ENCODE peak calls at places on chromosomes 16 and 17, in eight cellular contexts. F, G, B, S, J, H, L and D are unnamed samples.

GRCh38 chr17:48471807-48472484 is 41.9 kb upstream of the SKAP1 start:
- DNase-seq in B (no peak), S (no peak), G (no peak), F (no peak), L (no peak), H (no peak), J (no peak), D (no peak)

GRCh38 chr16:50531359-50531758 is 16.8 kb upstream of the NKD1 start:
- DNase-seq in L (no peak), S (no peak), H (no peak), B (no peak), F (no peak), J (no peak), G (no peak), D (no peak)

GRCh38 chr16:2592786-2593185 is 55.0 kb downstream of the PDPK1 start:
- DNase-seq in G (no peak), B (no peak), J (no peak), L (no peak), F (no peak), H (peak; percentile 4), S (no peak), D (no peak)

GRCh38 chr16:14111713-14112538 is 40.8 kb downstream of the MRTFB start:
- DNase-seq in F (no peak), G (peak; percentile 15), H (peak; percentile 7), S (no peak), B (no peak), J (no peak), L (no peak), D (no peak)

GRCh38 chr17:3038941-3039340 is 24.5 kb downstream of the OR1D5 start:
- DNase-seq in L (no peak), F (no peak), G (no peak), J (no peak), H (no peak), S (no peak), B (no peak), D (no peak)

GRCh38 chr16:80743772-80744171 is 60.6 kb downstream of the CDYL2 start:
- DNase-seq in B (no peak), G (no peak), L (no peak), F (no peak), H (peak; percentile 18), J (no peak), S (no peak), D (no peak)

GRCh38 chr16:86826931-86827330 is 248.6 kb downstream of the FOXL1 start:
- DNase-seq in L (no peak), H (no peak), G (no peak), B (no peak), F (peak; percentile 74), S (no peak), J (no peak), D (no peak)

GRCh38 chr17:19317359-19318095 is 45.0 kb downstream of the B9D1 start:
- DNase-seq in L (no peak), S (no peak), F (peak; percentile 86), H (peak; percentile 18), B (peak; percentile 46), G (peak; percentile 57), J (no peak), D (no peak)

GRCh38 chr16:47377156-47377555 is 83.7 kb downstream of the ITFG1 start:
- DNase-seq in F (no peak), B (no peak), H (no peak), L (no peak), S (no peak), G (peak; percentile 36), J (no peak), D (no peak)

GRCh38 chr17:75899353-75899752 is 2.6 kb upstream of the TRIM65 start:
- DNase-seq in F (no peak), G (no peak), S (no peak), H (no peak), J (no peak), L (no peak), B (no peak), D (no peak)

GRCh38 chr17:77571562-77571981 is 386.9 kb upstream of the TNRC6C start:
- DNase-seq in L (no peak), J (no peak), H (peak; percentile 24), B (no peak), S (no peak), F (no peak), G (no peak), D (no peak)

GRCh38 chr16:72590179-72590937 is 418.4 kb upstream of the PMFBP1 start:
- DNase-seq in J (no peak), L (no peak), G (no peak), B (peak; percentile 9), S (no peak), F (no peak), H (no peak), D (no peak)

GRCh38 chr17:151886-152859 is 14.8 kb downstream of the SCGB1C2 start:
- DNase-seq in F (no peak), L (no peak), J (no peak), H (no peak), B (no peak), S (no peak), G (no peak), D (no peak)

GRCh38 chr16:23107117-23107516 is 42.1 kb downstream of the USP31 start:
- DNase-seq in H (no peak), F (no peak), G (no peak), J (no peak), L (no peak), S (no peak), B (no peak), D (no peak)

GRCh38 chr16:19853973-19854876 is 30.4 kb downstream of the GPRC5B start:
- DNase-seq in S (no peak), L (no peak), H (no peak), F (peak; percentile 40), G (no peak), B (no peak), J (no peak), D (no peak)

GRCh38 chr16:11201498-11202259 is 54.3 kb downstream of the SOCS1 start:
- DNase-seq in F (peak; percentile 46), H (no peak), S (no peak), J (no peak), B (no peak), L (no peak), G (peak; percentile 78), D (no peak)

GRCh38 chr16:35525979-35526590 is 2066.7 kb downstream of the TP53TG3F start:
- DNase-seq in F (no peak), S (no peak), G (no peak), J (no peak), L (no peak), H (no peak), B (no peak), D (no peak)

GRCh38 chr17:10119203-10120112 is 78.9 kb downstream of the GAS7 start:
- DNase-seq in G (no peak), H (no peak), F (no peak), B (no peak), L (no peak), S (no peak), J (no peak), D (no peak)

GRCh38 chr16:11595908-11596504 is 9.3 kb upstream of the LITAF start:
- DNase-seq in B (no peak), F (no peak), J (no peak), L (no peak), G (no peak), H (no peak), S (no peak), D (no peak)

GRCh38 chr16:69260019-69260418 is 51.1 kb upstream of the VPS4A start:
- DNase-seq in H (no peak), F (no peak), L (no peak), S (no peak), B (no peak), J (no peak), G (no peak), D (no peak)

GRCh38 chr16:78129349-78129748 is 29.9 kb downstream of the WWOX start:
- DNase-seq in G (no peak), S (no peak), L (no peak), H (no peak), J (no peak), F (no peak), B (no peak), D (no peak)

GRCh38 chr17:52105601-52106000 is 52.9 kb downstream of the CA10 start:
- DNase-seq in S (no peak), H (no peak), F (no peak), L (no peak), G (no peak), J (no peak), B (no peak), D (no peak)

GRCh38 chr16:19524866-19525723 is 1.4 kb downstream of the CCP110 start:
- DNase-seq in L (no peak), J (no peak), B (no peak), S (no peak), H (no peak), F (no peak), G (no peak), D (no peak)

GRCh38 chr17:31687505-31688126 is 171.4 kb downstream of the COPRS start:
- DNase-seq in G (no peak), B (no peak), S (no peak), F (no peak), H (no peak), J (no peak), L (no peak), D (no peak)

GRCh38 chr16:80300456-80300855 is 240.3 kb upstream of the DYNLRB2 start:
- DNase-seq in F (no peak), G (no peak), S (no peak), B (no peak), H (no peak), L (no peak), J (no peak), D (no peak)

GRCh38 chr16:88387941-88388627 is 5.3 kb downstream of the ZNF469 start:
- DNase-seq in H (no peak), S (no peak), G (peak; percentile 78), F (no peak), L (no peak), J (no peak), B (no peak), D (no peak)

GRCh38 chr16:85146922-85147651 is 34.8 kb upstream of the CIBAR2 start:
- DNase-seq in S (no peak), L (no peak), B (no peak), J (no peak), F (no peak), G (no peak), H (no peak), D (no peak)

GRCh38 chr16:50386139-50386538 is 17.4 kb upstream of the BRD7 start:
- DNase-seq in F (no peak), H (no peak), J (no peak), G (no peak), S (no peak), L (no peak), B (no peak), D (no peak)

GRCh38 chr17:55053855-55054254 is 85.3 kb downstream of the STXBP4 start:
- DNase-seq in H (no peak), J (no peak), G (no peak), B (no peak), L (no peak), S (peak; percentile 57), F (no peak), D (no peak)

GRCh38 chr16:66478733-66479511 is 51.8 kb downstream of the BEAN1 start:
- DNase-seq in B (peak; percentile 68), L (peak; percentile 61), F (peak; percentile 60), G (peak; percentile 82), S (peak; percentile 43), J (peak; percentile 68), H (peak; percentile 90), D (peak; percentile 67)

GRCh38 chr17:46964315-46965265 is 14.5 kb downstream of the RPRML start:
- DNase-seq in G (peak; percentile 47), L (no peak), H (peak; percentile 31), F (no peak), B (no peak), S (no peak), J (no peak), D (no peak)

GRCh38 chr16:10614685-10615084 is 34.3 kb upstream of the EMP2 start:
- DNase-seq in B (no peak), F (no peak), G (no peak), L (no peak), S (no peak), H (no peak), J (no peak), D (no peak)

GRCh38 chr17:29169806-29170591 is 10.2 kb downstream of the MYO18A start:
- DNase-seq in J (no peak), L (no peak), S (no peak), F (no peak), H (no peak), G (no peak), B (no peak), D (no peak)

GRCh38 chr17:75486151-75486550 is 29.2 kb downstream of the CASKIN2 start:
- DNase-seq in J (no peak), B (no peak), S (no peak), G (no peak), L (no peak), F (no peak), H (no peak), D (no peak)